ENCODE peak calls at places on chromosomes 4 and X, in ten cellular contexts. G, B, A, I, E, C, T, U, H and J are unnamed samples.
A peak's percentile ranks its signal among the peaks of the same experiment; 100 is the strongest.

GRCh38 chr4:94168321-94168720 is 39.3 kb upstream of the SMARCAD1 start:
- DNase-seq in G (no peak), U (no peak), C (no peak), A (no peak), T (no peak), E (no peak), I (no peak), B (no peak), H (no peak), J (no peak)

GRCh38 chrX:103792916-103793540 is 16.4 kb downstream of the PLP1 start:
- DNase-seq in C (no peak), A (no peak), U (no peak), I (no peak), B (no peak), E (no peak), T (no peak), G (no peak), H (no peak), J (no peak)

GRCh38 chrX:40173662-40174593 is 76.2 kb upstream of the BCOR start:
- DNase-seq in H (no peak), T (no peak), I (peak; percentile 80), C (no peak), B (no peak), G (no peak), E (no peak), A (peak; percentile 30), U (peak; percentile 64), J (no peak)

GRCh38 chrX:97629597-97629985 is 745.9 kb downstream of the RPA4 start:
- DNase-seq in H (no peak), G (no peak), T (no peak), E (no peak), C (no peak), A (no peak), U (no peak), B (no peak), I (no peak), J (no peak)

GRCh38 chr4:47729086-47729763 is 108.6 kb downstream of the CORIN start:
- DNase-seq in T (no peak), U (no peak), C (no peak), E (no peak), G (no peak), I (no peak), B (no peak), A (no peak), H (no peak), J (no peak)

GRCh38 chr4:151730003-151730559 is 30.7 kb downstream of the GATB start:
- DNase-seq in A (no peak), U (no peak), E (peak; percentile 93), G (peak; percentile 38), I (peak; percentile 20), C (no peak), T (no peak), B (no peak), H (no peak), J (no peak)

GRCh38 chrX:12526296-12526695 is 264.9 kb upstream of the PRPS2 start:
- DNase-seq in H (no peak), G (no peak), T (no peak), C (no peak), E (no peak), A (no peak), I (peak; percentile 70), B (no peak), U (no peak), J (no peak)

GRCh38 chr4:141548791-141549190 is 87.6 kb upstream of the IL15 start:
- DNase-seq in U (no peak), T (no peak), C (no peak), B (no peak), A (no peak), I (no peak), H (no peak), G (no peak), E (no peak), J (no peak)

GRCh38 chr4:163534056-163534455 is 39.6 kb downstream of the TMA16 start:
- DNase-seq in I (no peak), H (no peak), B (no peak), E (no peak), C (no peak), A (no peak), T (no peak), U (no peak), G (no peak), J (no peak)

GRCh38 chr4:155692361-155692760 is 25.7 kb downstream of the GUCY1A1 start:
- DNase-seq in G (no peak), I (no peak), T (no peak), U (no peak), A (no peak), E (no peak), H (no peak), B (no peak), C (no peak), J (no peak)